ENCODE peak calls at places on chromosomes 3 and 15, in ten cellular contexts. J is left cardiac atrium; W is HepG2; C is T-helper 2 cell; S is activated T-helper 9 cell treated with anti-CD3 and anti-CD28 coated beads, Interleukin-2, amount 50 U/mL, for 16 hours; D is cardiac fibroblast; M is ureter; N is activated naive CD4-positive, alpha-beta T cell treated with Interleukin-2 at 50 U/mL for 16 hours; A is NCI-H69; H is naive B cell. I is an unnamed sample.

GRCh38 chr15:101420232-101420631 is 69.3 kb downstream of the PCSK6 start:
- DNase-seq in J (no peak), W (no peak), C (no peak), S (no peak), D (no peak), M (no peak), N (no peak), A (no peak), H (no peak), I (no peak)

GRCh38 chr15:59299919-59300617 is 72.6 kb downstream of the MYO1E start:
- DNase-seq in J (peak; percentile 76), W (no peak), C (peak; percentile 21), S (peak; percentile 50), D (peak; percentile 97), M (peak; percentile 87), N (peak; percentile 69), A (peak; percentile 91), H (peak; percentile 90), I (peak; percentile 60)

GRCh38 chr15:69225355-69226027 is 65.1 kb downstream of the GLCE start:
- DNase-seq in J (no peak), W (peak; percentile 49), C (no peak), S (no peak), D (peak; percentile 71), M (no peak), N (no peak), A (peak; percentile 65), H (no peak), I (no peak)

GRCh38 chr3:132838477-132838876 is 116.3 kb upstream of the NPHP3 start:
- DNase-seq in J (no peak), W (no peak), C (no peak), S (no peak), D (no peak), M (no peak), N (no peak), A (no peak), H (no peak), I (no peak)

GRCh38 chr3:173690542-173690941 is 293.0 kb downstream of the NLGN1 start:
- DNase-seq in J (no peak), W (no peak), C (no peak), S (no peak), D (no peak), M (no peak), N (no peak), A (peak; percentile 73), H (no peak), I (no peak)

GRCh38 chr15:43828061-43828657 is 1.4 kb downstream of the WDR76 start:
- DNase-seq in J (no peak), W (no peak), C (no peak), S (no peak), D (peak; percentile 10), M (no peak), N (peak; percentile 21), A (peak; percentile 52), H (no peak), I (peak; percentile 33)

GRCh38 chr15:44726568-44727461 is 9.5 kb upstream of the TRIM69 start:
- DNase-seq in J (no peak), W (peak; percentile 76), C (peak; percentile 64), S (peak; percentile 54), D (peak; percentile 95), M (peak; percentile 71), N (peak; percentile 70), A (peak; percentile 61), H (peak; percentile 67), I (peak; percentile 59)

GRCh38 chr15:42032376-42033213 is 11.8 kb upstream of the PLA2G4E start:
- DNase-seq in J (no peak), W (no peak), C (no peak), S (no peak), D (no peak), M (no peak), N (no peak), A (no peak), H (no peak), I (no peak)

GRCh38 chr3:129239992-129240391 is 9.4 kb upstream of the COPG1 start:
- DNase-seq in J (no peak), W (no peak), C (no peak), S (no peak), D (no peak), M (no peak), N (no peak), A (peak; percentile 11), H (no peak), I (no peak)

GRCh38 chr3:20574746-20575145 is 388.7 kb upstream of the SGO1 start:
- DNase-seq in J (no peak), W (no peak), C (no peak), S (no peak), D (peak; percentile 66), M (no peak), N (no peak), A (no peak), H (no peak), I (no peak)

GRCh38 chr3:39990532-39990931 is 181.1 kb downstream of the MYRIP start:
- DNase-seq in J (no peak), W (peak; percentile 70), C (no peak), S (no peak), D (peak; percentile 72), M (no peak), N (no peak), A (peak; percentile 62), H (no peak), I (peak; percentile 47)

GRCh38 chr3:152769523-152769922 is 65.4 kb upstream of the P2RY1 start:
- DNase-seq in J (no peak), W (no peak), C (no peak), S (no peak), D (peak; percentile 37), M (no peak), N (no peak), A (no peak), H (no peak), I (peak; percentile 21)

GRCh38 chr3:74129056-74129455 is 485.4 kb downstream of the CNTN3 start:
- DNase-seq in J (no peak), W (no peak), C (no peak), S (no peak), D (no peak), M (no peak), N (no peak), A (peak; percentile 15), H (no peak), I (no peak)

GRCh38 chr3:81955908-81956307 is 194.5 kb upstream of the GBE1 start:
- DNase-seq in J (no peak), W (no peak), C (no peak), S (no peak), D (peak; percentile 0), M (no peak), N (no peak), A (no peak), H (no peak), I (no peak)

GRCh38 chr15:52790941-52791751 is 1.0 kb upstream of the ONECUT1 start:
- DNase-seq in J (no peak), W (no peak), C (no peak), S (no peak), D (no peak), M (no peak), N (no peak), A (peak; percentile 86), H (no peak), I (no peak)

GRCh38 chr15:85421116-85421925 is 40.9 kb downstream of the AKAP13 start:
- DNase-seq in J (no peak), W (no peak), C (no peak), S (no peak), D (peak; percentile 49), M (no peak), N (no peak), A (no peak), H (no peak), I (no peak)

GRCh38 chr15:99070268-99070667 is 34.6 kb upstream of the SYNM start:
- DNase-seq in J (no peak), W (no peak), C (no peak), S (no peak), D (no peak), M (no peak), N (no peak), A (no peak), H (no peak), I (no peak)

GRCh38 chr3:151372063-151372820 is 12.3 kb downstream of the P2RY12 start:
- DNase-seq in J (no peak), W (no peak), C (no peak), S (no peak), D (peak; percentile 21), M (no peak), N (no peak), A (no peak), H (no peak), I (no peak)

GRCh38 chr3:67171841-67172240 is 173.7 kb downstream of the KBTBD8 start:
- DNase-seq in J (no peak), W (no peak), C (no peak), S (no peak), D (no peak), M (no peak), N (no peak), A (no peak), H (no peak), I (no peak)

GRCh38 chr3:127675651-127676391 is 3.1 kb downstream of the ABTB1 start:
- DNase-seq in J (no peak), W (no peak), C (no peak), S (no peak), D (no peak), M (peak; percentile 39), N (no peak), A (no peak), H (no peak), I (no peak)

GRCh38 chr3:15097889-15098288 is 1.1 kb downstream of the RBSN start:
- DNase-seq in J (no peak), W (no peak), C (no peak), S (no peak), D (no peak), M (no peak), N (peak; percentile 23), A (no peak), H (peak; percentile 64), I (no peak)

GRCh38 chr3:136296960-136297359 is 46.8 kb downstream of the PCCB start:
- DNase-seq in J (no peak), W (no peak), C (no peak), S (no peak), D (no peak), M (no peak), N (no peak), A (no peak), H (no peak), I (no peak)

GRCh38 chr15:45150481-45150880 is 20.7 kb downstream of the DUOX1 start:
- DNase-seq in J (no peak), W (no peak), C (no peak), S (no peak), D (no peak), M (no peak), N (no peak), A (no peak), H (no peak), I (no peak)

GRCh38 chr15:93382196-93382820 is 293.3 kb upstream of the RGMA start:
- DNase-seq in J (no peak), W (no peak), C (no peak), S (no peak), D (no peak), M (no peak), N (no peak), A (peak; percentile 76), H (no peak), I (no peak)

GRCh38 chr3:169790687-169791429 is 17.7 kb downstream of the MYNN start:
- DNase-seq in J (no peak), W (no peak), C (no peak), S (no peak), D (peak; percentile 6), M (no peak), N (no peak), A (no peak), H (no peak), I (no peak)

GRCh38 chr3:161264771-161265343 is 43.7 kb downstream of the NMD3 start:
- DNase-seq in J (no peak), W (peak; percentile 77), C (no peak), S (no peak), D (no peak), M (no peak), N (no peak), A (no peak), H (no peak), I (no peak)

GRCh38 chr15:85541744-85542143 is 161.3 kb downstream of the AKAP13 start:
- DNase-seq in J (no peak), W (no peak), C (no peak), S (no peak), D (no peak), M (no peak), N (no peak), A (peak; percentile 27), H (no peak), I (peak; percentile 38)

GRCh38 chr3:79881431-79881830 is 113.6 kb upstream of the ROBO1 start:
- DNase-seq in J (no peak), W (no peak), C (no peak), S (no peak), D (no peak), M (no peak), N (no peak), A (no peak), H (no peak), I (no peak)

I was measured in GM13977.